ENCODE peak calls at places on chromosomes 6 and 20, in ten cellular contexts. U is CD8-positive, alpha-beta memory T cell; F is fibroblast of mammary gland; N is heart left ventricle; G is AG04450; H is upper lobe of left lung; J is GM23248; Y is mesendoderm; E is left lung; P is cardiac muscle cell. I is an unnamed sample.
A peak's percentile ranks its signal among the peaks of the same experiment; 100 is the strongest.

GRCh38 chr6:36376742-36377141 is 10.7 kb downstream of the ETV7 start:
- DNase-seq in G (no peak), N (no peak), E (no peak), P (no peak), H (no peak), F (no peak), Y (no peak), J (no peak), U (no peak), I (no peak)

GRCh38 chr6:7879043-7879442 is 31.5 kb downstream of the TXNDC5 start:
- DNase-seq in U (no peak), H (no peak), E (no peak), G (no peak), F (no peak), J (no peak), N (no peak), P (no peak), Y (no peak), I (no peak)

GRCh38 chr6:101668496-101668895 is 275.0 kb downstream of the GRIK2 start:
- DNase-seq in F (no peak), N (no peak), J (peak; percentile 19), P (no peak), U (no peak), H (no peak), E (no peak), Y (no peak), G (no peak), I (no peak)

GRCh38 chr6:168655462-168656152 is 214.6 kb downstream of the SMOC2 start:
- DNase-seq in Y (no peak), P (no peak), J (no peak), N (no peak), U (no peak), E (no peak), H (no peak), F (no peak), G (no peak), I (no peak)

GRCh38 chr6:3742426-3743344 is 8.8 kb downstream of the PXDC1 start:
- DNase-seq in Y (peak; percentile 80), U (peak; percentile 73), G (no peak), J (peak; percentile 85), H (peak; percentile 96), N (peak; percentile 93), F (peak; percentile 75), P (peak; percentile 86), E (peak; percentile 88), I (peak; percentile 93)

GRCh38 chr20:1711826-1712601 is 54.4 kb upstream of the SIRPG start:
- DNase-seq in P (no peak), H (no peak), N (no peak), F (no peak), Y (no peak), J (no peak), U (no peak), E (no peak), G (no peak), I (no peak)

GRCh38 chr6:156857573-156857972 is 80.4 kb downstream of the ARID1B start:
- DNase-seq in P (no peak), G (no peak), F (peak; percentile 59), H (no peak), U (no peak), N (no peak), J (peak; percentile 76), E (no peak), Y (no peak), I (no peak)

GRCh38 chr20:36092424-36093024 is 62.0 kb upstream of the EPB41L1 start:
- DNase-seq in H (peak; percentile 93), P (peak; percentile 72), G (no peak), Y (peak; percentile 36), E (no peak), N (peak; percentile 73), U (peak; percentile 9), J (peak; percentile 65), F (no peak), I (no peak)

GRCh38 chr6:40583694-40584093 is 3.5 kb downstream of the LRFN2 start:
- DNase-seq in P (no peak), H (no peak), J (no peak), Y (no peak), F (no peak), N (no peak), G (no peak), E (no peak), U (no peak), I (no peak)

GRCh38 chr6:40585661-40586269 is 1.4 kb downstream of the LRFN2 start:
- DNase-seq in G (no peak), J (no peak), Y (peak; percentile 92), H (no peak), U (no peak), F (no peak), P (no peak), N (no peak), E (no peak), I (no peak)

GRCh38 chr6:40586369-40586768 is 795 bp downstream of the LRFN2 start:
- DNase-seq in U (no peak), F (no peak), E (no peak), Y (no peak), P (no peak), G (no peak), N (no peak), J (no peak), H (peak; percentile 55), I (no peak)

GRCh38 chr6:40584741-40585140 is 2.4 kb downstream of the LRFN2 start:
- DNase-seq in Y (peak; percentile 26), G (no peak), E (no peak), N (no peak), P (no peak), H (no peak), U (no peak), J (no peak), F (no peak), I (no peak)

GRCh38 chr6:40585218-40585617 is 1.9 kb downstream of the LRFN2 start:
- DNase-seq in U (no peak), N (no peak), G (no peak), H (no peak), F (no peak), E (no peak), P (no peak), J (no peak), Y (peak; percentile 9), I (no peak)
- H3K4me3 ChIP-seq in U (no peak overlapping the region), N (no peak overlapping the region), G (no peak overlapping the region), H (no peak overlapping the region), F (no peak overlapping the region), E (no peak overlapping the region), P (no peak overlapping the region), J (no peak overlapping the region), Y (no peak overlapping the region), I (no peak overlapping the region)

GRCh38 chr6:42012501-42013133 is 37.7 kb upstream of the TAF8 start:
- DNase-seq in U (no peak), H (no peak), P (no peak), F (no peak), N (no peak), Y (no peak), J (peak; percentile 11), E (no peak), G (no peak), I (no peak)
- H3K4me3 ChIP-seq in U (no peak overlapping the region), H (no peak overlapping the region), P (no peak overlapping the region), F (no peak overlapping the region), N (no peak overlapping the region), Y (no peak overlapping the region), J (no peak overlapping the region), E (no peak overlapping the region), G (no peak overlapping the region), I (no peak overlapping the region)

DNA sequence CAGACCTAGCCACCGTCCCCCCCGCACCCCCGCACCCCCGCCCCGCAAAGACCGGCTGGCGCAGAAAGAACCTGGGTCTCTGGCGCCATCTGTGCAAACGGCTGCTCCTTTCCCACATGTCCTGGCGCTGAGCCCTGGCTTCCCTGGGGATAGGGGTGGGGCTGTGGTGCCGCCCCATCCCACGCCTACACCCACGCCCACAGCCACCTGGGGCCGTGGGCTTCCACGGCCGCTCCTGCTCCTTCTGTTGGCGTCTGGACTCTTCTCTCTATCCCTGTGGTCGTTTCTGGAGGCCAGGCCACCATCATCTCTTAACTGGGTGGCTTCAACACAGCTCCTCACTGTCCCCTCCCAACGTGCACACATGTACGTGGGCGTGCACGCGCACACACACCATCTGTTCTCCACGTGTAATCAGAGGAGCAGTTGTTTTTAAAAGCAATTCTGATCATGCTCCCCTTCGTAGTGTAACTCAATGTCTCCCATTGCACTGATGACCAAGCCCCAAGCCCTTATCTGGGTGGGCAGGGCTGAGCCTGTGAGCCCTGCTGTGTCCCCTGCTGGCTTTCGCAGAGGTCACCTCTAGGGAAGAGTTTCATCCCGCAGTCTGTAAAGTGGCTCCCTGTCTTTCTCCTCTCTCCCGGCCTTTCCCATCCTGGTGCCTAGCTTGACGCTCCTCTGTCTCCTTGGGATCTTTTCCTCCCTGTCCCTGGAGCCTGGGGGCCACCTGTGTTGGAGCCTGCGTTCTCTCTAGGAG is 31.9 kb upstream of the FAM83D start:
- DNase-seq in G (no peak), F (peak; percentile 49), E (no peak), J (peak; percentile 19), N (peak; percentile 60), Y (no peak), P (no peak), U (no peak), H (no peak), I (no peak)
- H3K4me3 ChIP-seq in G (no peak overlapping the region), F (no peak overlapping the region), E (no peak overlapping the region), J (no peak overlapping the region), N (no peak overlapping the region), Y (no peak overlapping the region), P (no peak overlapping the region), U (no peak overlapping the region), H (no peak overlapping the region), I (peak overlapping the region; percentile 25)

GRCh38 chr20:50186987-50187402 is 3.6 kb upstream of the CEBPB start:
- DNase-seq in H (peak; percentile 58), N (no peak), U (no peak), E (no peak), P (no peak), G (no peak), Y (peak; percentile 22), J (no peak), F (no peak), I (no peak)

GRCh38 chr20:50187403-50188051 is 3.1 kb upstream of the CEBPB start:
- DNase-seq in N (no peak), G (no peak), E (peak; percentile 67), Y (peak; percentile 41), F (peak; percentile 70), J (peak; percentile 61), P (no peak), U (no peak), H (no peak), I (no peak)

GRCh38 chr20:50185426-50185825 is 5.2 kb upstream of the CEBPB start:
- DNase-seq in J (no peak), H (no peak), Y (no peak), F (no peak), U (no peak), N (no peak), G (no peak), E (no peak), P (no peak), I (no peak)

GRCh38 chr20:50188287-50188688 is 2.3 kb upstream of the CEBPB start:
- DNase-seq in J (no peak), P (no peak), Y (no peak), F (no peak), N (no peak), H (no peak), U (no peak), E (no peak), G (no peak), I (no peak)

DNA sequence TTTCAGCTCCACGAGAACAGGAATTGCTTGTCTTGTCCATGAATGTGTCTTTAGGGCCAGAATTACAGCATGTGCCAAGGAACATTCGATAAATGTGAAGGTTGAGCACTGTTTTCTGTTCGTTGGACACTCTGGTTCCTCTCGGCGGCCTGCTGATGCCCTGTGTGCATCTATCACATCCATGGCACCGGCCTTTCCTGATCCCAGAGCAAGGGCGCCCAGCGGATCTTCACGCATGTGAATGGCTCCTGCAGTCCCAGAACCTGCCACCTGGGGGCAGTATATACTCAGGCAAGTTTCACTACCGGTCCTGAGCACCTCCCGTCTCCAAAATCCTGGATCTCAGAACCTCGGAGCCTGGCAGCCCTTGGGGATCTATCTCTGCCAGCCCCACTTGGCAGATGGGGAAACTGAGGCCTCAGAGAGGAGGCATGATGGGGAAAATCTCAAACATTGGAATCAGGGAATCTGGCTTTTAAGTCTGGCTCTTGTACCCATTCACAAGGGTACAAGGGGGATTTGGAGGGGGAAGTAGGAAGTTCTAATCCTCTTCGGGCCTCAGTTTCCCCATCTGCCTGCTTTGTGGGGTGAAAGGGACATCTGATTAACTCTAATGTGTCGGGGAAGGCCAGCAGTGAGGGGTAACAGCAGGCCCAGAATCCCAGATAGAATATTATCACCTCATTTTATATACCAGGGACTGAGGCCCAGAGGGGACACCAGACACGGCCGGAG is 4.3 kb upstream of the CEBPB start:
- DNase-seq in E (peak; percentile 87), J (peak; percentile 85), P (peak; percentile 90), F (peak; percentile 84), G (peak; percentile 62), H (no peak), U (peak; percentile 71), Y (peak; percentile 86), N (peak; percentile 93), I (peak; percentile 98)
- H3K4me3 ChIP-seq in E (no peak overlapping the region), J (no peak overlapping the region), P (no peak overlapping the region), F (no peak overlapping the region), G (no peak overlapping the region), H (no peak overlapping the region), U (no peak overlapping the region), Y (no peak overlapping the region), N (no peak overlapping the region), I (no peak overlapping the region)